ENCODE peak calls at places on chromosomes 1 and 21, in five cellular contexts. J is OCI-LY7, W is body of pancreas, V is IMR-90, R is tibial artery. Y is an unnamed sample. For H3K36me3, the result is how much of the 10 kb centered on the place peaks cover.

GRCh38 chr1:3174487-3175247 is 105.7 kb downstream of the PRDM16 start:
- DNase-seq in J (no peak), W (peak), V (no peak), R (peak), Y (peak)

GRCh38 chr1:247681288-247681897 is 1.9 kb upstream of the OR13G1 start:
- DNase-seq in J (peak), W (peak), V (peak), R (no peak), Y (no peak)

GRCh38 chr1:198647055-198647454 is 8.2 kb downstream of the PTPRC start:
- DNase-seq in J (no peak), W (no peak), V (no peak), R (no peak), Y (no peak)

GRCh38 chr1:90198616-90199015 is 203.7 kb downstream of the ZNF326 start:
- DNase-seq in J (no peak), W (no peak), V (no peak), R (no peak), Y (no peak)

GRCh38 chr1:62991152-62991551 is 207.2 kb downstream of the ATG4C start:
- DNase-seq in J (no peak), W (no peak), V (no peak), R (no peak), Y (no peak)

GRCh38 chr1:50308883-50309282 is 114.4 kb downstream of the DMRTA2 start:
- DNase-seq in J (peak), W (peak), V (peak), R (no peak), Y (no peak)

GRCh38 chr1:32273389-32274208 is 18.3 kb upstream of the HDAC1 start:
- DNase-seq in J (peak), W (no peak), V (peak), R (no peak), Y (no peak)

GRCh38 chr1:5907966-5908365 is 84.3 kb downstream of the NPHP4 start:
- DNase-seq in J (no peak), W (no peak), V (no peak), R (peak), Y (no peak)

GRCh38 chr21:45996311-45997204 is 15.0 kb downstream of the COL6A1 start:
- DNase-seq in J (no peak), W (peak), V (no peak), R (peak), Y (peak)

GRCh38 chr1:214027498-214027897 is 39.7 kb downstream of the PROX1 start:
- DNase-seq in J (no peak), W (peak), V (no peak), R (no peak), Y (no peak)

GRCh38 chr1:64163972-64164371 is 39.5 kb upstream of the UBE2U start:
- DNase-seq in J (no peak), W (no peak), V (peak), R (no peak), Y (no peak)

GRCh38 chr1:94020764-94021579 is 100.0 kb downstream of the ABCA4 start:
- DNase-seq in J (no peak), W (no peak), V (peak), R (no peak), Y (peak)

GRCh38 chr1:101567582-101568189 is 330.9 kb downstream of the S1PR1 start:
- DNase-seq in J (peak), W (peak), V (peak), R (no peak), Y (peak)

GRCh38 chr1:24047101-24047459 is 64.9 kb downstream of the MYOM3 start:
- DNase-seq in J (no peak), W (no peak), V (peak), R (peak), Y (no peak)

GRCh38 chr1:240399381-240399780 is 212.6 kb downstream of the GREM2 start:
- DNase-seq in J (no peak), W (peak), V (peak), R (no peak), Y (no peak)

GRCh38 chr1:40612345-40612831 is 53.1 kb downstream of the RIMS3 start:
- DNase-seq in J (peak), W (peak), V (peak), R (no peak), Y (peak)

GRCh38 chr1:230085178-230085515 is 18.1 kb downstream of the GALNT2 start:
- DNase-seq in J (no peak), W (no peak), V (no peak), R (no peak), Y (no peak)

GRCh38 chr21:36744560-36745231 is 45.8 kb downstream of the SIM2 start:
- DNase-seq in J (no peak), W (peak), V (no peak), R (no peak), Y (no peak)

GRCh38 chr21:16113052-16113715 is 383.4 kb downstream of the USP25 start:
- DNase-seq in J (no peak), W (no peak), V (peak), R (no peak), Y (no peak)

GRCh38 chr1:65812065-65812464 is 19.4 kb downstream of the PDE4B start:
- DNase-seq in J (no peak), W (peak), V (peak), R (no peak), Y (peak)

GRCh38 chr1:196910208-196910607 is 22.4 kb downstream of the CFHR4 start:
- DNase-seq in J (no peak), W (no peak), V (peak), R (no peak), Y (no peak)

GRCh38 chr1:53075206-53075605 is 13.2 kb downstream of the PODN start:
- DNase-seq in J (no peak), W (no peak), V (no peak), R (peak), Y (peak)

GRCh38 chr1:211951856-211952255 is 83.5 kb downstream of the INTS7 start:
- DNase-seq in J (no peak), W (no peak), V (peak), R (no peak), Y (no peak)

GRCh38 chr1:53896673-53897229 is 2.8 kb downstream of the DIO1 start:
- DNase-seq in J (no peak), W (no peak), V (peak), R (peak), Y (no peak)

GRCh38 chr1:186557147-186557777 is 96.3 kb upstream of the PDC start:
- DNase-seq in J (no peak), W (no peak), V (no peak), R (no peak), Y (no peak)

GRCh38 chr1:12001996-12002493 is 17.3 kb upstream of the MIIP start:
- DNase-seq in J (no peak), W (no peak), V (no peak), R (no peak), Y (no peak)

GRCh38 chr1:26034504-26035202 is 11.3 kb downstream of the SLC30A2 start:
- DNase-seq in J (no peak), W (peak), V (no peak), R (no peak), Y (no peak)

GRCh38 chr1:26035959-26036755 is 9.8 kb downstream of the SLC30A2 start:
- DNase-seq in J (peak), W (peak), V (peak), R (peak), Y (peak)

GRCh38 chr1:26036756-26037281 is 9.1 kb downstream of the SLC30A2 start:
- DNase-seq in J (no peak), W (no peak), V (no peak), R (no peak), Y (no peak)

GRCh38 chr1:26037904-26038303 is 8.0 kb downstream of the SLC30A2 start:
- DNase-seq in J (no peak), W (no peak), V (no peak), R (no peak), Y (no peak)

GRCh38 chr1:26035203-26035958 is 10.5 kb downstream of the SLC30A2 start:
- DNase-seq in J (peak), W (peak), V (peak), R (peak), Y (peak)
- TF ChIP-seq CTCF in J (peak), W (no peak), V (no peak), R (no peak), Y (no peak)

DNA sequence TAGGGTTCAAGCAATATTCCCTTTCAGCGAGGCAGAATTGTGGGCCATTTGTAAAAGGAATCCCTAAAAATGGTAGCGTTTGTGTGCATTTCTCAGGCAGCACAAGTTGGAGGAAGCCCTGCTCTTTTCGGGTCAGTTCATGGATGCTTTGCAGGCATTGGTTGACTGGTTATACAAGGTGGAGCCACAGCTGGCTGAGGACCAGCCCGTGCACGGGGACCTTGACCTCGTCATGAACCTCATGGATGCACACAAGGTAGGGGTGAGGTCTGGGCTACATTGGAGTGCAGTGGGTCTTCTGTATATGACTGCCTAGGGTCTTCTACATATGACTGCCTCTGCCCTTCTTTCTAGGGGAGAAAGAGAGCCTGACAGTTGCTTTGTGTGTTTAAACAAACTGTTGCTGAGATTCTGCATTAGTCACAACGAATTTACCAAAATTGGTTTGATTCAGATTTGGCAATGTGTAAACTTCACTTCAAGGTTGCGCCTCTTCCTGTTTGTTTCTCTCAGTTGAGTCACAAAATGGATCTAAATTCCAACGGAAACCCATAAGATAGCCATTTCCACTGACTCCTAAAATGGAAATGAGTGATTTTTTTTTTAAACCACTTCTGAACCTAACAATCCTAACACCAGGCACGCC is 40.4 kb upstream of the BMP8A start:
- DNase-seq in J (no peak), W (no peak), V (peak), R (no peak), Y (no peak)
- H3K36me3 ChIP-seq in J (half or more), W (under half), V (half or more), R (half or more), Y (under half)

GRCh38 chr1:225572422-225572821 is 80.5 kb downstream of the ENAH start:
- DNase-seq in J (no peak), W (no peak), V (peak), R (no peak), Y (no peak)

GRCh38 chr1:225573216-225573615 is 79.7 kb downstream of the ENAH start:
- DNase-seq in J (no peak), W (no peak), V (no peak), R (no peak), Y (no peak)

GRCh38 chr1:225565845-225566244 is 87.1 kb downstream of the ENAH start:
- DNase-seq in J (no peak), W (peak), V (no peak), R (no peak), Y (no peak)

DNA sequence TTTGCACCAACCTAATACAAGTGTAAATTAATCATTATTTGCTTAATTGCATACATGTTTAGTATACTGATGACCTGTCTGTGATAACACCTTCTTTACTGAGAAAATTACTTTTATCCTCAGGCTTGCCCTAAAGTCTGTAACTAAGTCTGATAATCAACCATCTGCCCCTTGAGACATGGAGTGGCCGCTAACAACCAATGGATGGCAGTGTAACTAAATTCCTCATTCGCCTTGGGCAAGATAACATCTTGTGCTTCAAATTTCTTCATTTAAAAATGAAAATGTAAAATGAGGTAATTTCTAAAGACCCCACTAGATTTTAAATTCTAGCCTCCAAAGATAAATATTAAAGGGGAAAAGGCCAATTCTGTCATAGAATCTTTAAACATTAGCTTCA is 85.1 kb downstream of the ENAH start:
- DNase-seq in J (peak), W (no peak), V (no peak), R (no peak), Y (no peak)
- TF ChIP-seq CTCF in J (peak), W (peak), V (peak), R (no peak), Y (no peak)

GRCh38 chr1:151292207-151293030 is 10.3 kb downstream of the ZNF687 start:
- DNase-seq in J (no peak), W (no peak), V (no peak), R (no peak), Y (no peak)
- H3K36me3 ChIP-seq in J (half or more), W (under half), V (half or more), R (half or more), Y (half or more)

GRCh38 chr21:34073749-34074282 is 438 bp downstream of the MRPS6 start:
- DNase-seq in J (peak), W (no peak), V (no peak), R (no peak), Y (peak)

GRCh38 chr21:34073032-34073748 is at the start of the genes MRPS6 and SLC5A3:
- DNase-seq in J (peak), W (peak), V (peak), R (peak), Y (peak)

GRCh38 chr21:34075760-34076159 is 2.4 kb downstream of the MRPS6 start:
- DNase-seq in J (no peak), W (no peak), V (no peak), R (no peak), Y (no peak)

GRCh38 chr21:34075099-34075425 is 1.7 kb downstream of the MRPS6 start:
- DNase-seq in J (no peak), W (no peak), V (no peak), R (no peak), Y (no peak)

GRCh38 chr21:34074283-34075098 is 1.1 kb downstream of the MRPS6 start:
- DNase-seq in J (peak), W (no peak), V (no peak), R (no peak), Y (no peak)
- TF ChIP-seq CTCF in J (no peak), W (no peak), V (no peak), R (no peak), Y (no peak)

GRCh38 chr1:154404511-154404931 is 622 bp upstream of the IL6R start:
- DNase-seq in J (no peak), W (no peak), V (no peak), R (peak), Y (no peak)

GRCh38 chr1:154407021-154407865 is 2.1 kb downstream of the IL6R start:
- DNase-seq in J (peak), W (peak), V (no peak), R (peak), Y (peak)

GRCh38 chr1:154404984-154405761 is at the start of gene IL6R:
- DNase-seq in J (peak), W (peak), V (peak), R (peak), Y (peak)

GRCh38 chr1:154406572-154406879 is 1.4 kb downstream of the IL6R start:
- DNase-seq in J (no peak), W (no peak), V (no peak), R (no peak), Y (no peak)

DNA sequence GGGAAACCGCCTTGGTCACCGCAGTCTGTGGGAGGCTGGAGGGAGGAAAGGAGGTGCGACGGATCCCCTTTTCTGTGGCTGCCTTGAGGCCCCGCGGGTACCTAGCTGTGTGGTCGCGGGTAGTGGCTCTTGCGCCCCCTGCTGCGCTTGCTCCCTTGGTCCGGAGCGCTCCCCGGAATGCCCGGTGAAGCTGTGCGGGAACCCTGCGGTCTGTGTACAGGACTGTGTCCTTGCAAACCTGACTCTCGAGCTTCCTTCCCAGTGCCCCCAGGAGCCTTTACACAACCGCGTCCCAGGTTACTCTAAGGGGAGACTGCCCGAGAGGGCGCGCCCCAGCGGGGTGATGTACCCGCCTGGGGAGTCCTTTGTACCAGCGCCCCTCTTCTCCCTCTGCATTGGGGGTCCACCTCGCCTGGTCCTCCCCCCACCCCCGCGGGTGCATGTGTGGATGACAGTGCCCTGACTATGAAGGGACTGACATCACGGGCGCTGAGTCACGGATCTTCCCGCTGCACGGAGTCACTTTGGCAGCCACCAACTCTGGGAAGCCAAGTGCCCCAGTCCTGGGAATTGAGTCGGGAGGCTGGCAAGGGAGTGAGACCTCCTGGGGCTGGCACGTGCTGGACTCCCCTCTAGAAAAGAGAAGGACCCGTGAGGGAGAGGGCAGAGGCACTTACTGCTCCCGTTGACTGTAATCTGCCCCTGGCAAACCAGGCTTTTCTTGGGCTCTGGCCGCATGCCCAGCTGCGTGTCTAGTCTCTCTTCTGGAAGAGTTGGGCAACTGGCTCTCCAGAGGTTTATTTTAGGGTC is 824 bp downstream of the IL6R start:
- DNase-seq in J (peak), W (peak), V (peak), R (peak), Y (peak)
- H3K36me3 ChIP-seq in J (under half), W (under half), V (under half), R (under half), Y (under half)

DNA sequence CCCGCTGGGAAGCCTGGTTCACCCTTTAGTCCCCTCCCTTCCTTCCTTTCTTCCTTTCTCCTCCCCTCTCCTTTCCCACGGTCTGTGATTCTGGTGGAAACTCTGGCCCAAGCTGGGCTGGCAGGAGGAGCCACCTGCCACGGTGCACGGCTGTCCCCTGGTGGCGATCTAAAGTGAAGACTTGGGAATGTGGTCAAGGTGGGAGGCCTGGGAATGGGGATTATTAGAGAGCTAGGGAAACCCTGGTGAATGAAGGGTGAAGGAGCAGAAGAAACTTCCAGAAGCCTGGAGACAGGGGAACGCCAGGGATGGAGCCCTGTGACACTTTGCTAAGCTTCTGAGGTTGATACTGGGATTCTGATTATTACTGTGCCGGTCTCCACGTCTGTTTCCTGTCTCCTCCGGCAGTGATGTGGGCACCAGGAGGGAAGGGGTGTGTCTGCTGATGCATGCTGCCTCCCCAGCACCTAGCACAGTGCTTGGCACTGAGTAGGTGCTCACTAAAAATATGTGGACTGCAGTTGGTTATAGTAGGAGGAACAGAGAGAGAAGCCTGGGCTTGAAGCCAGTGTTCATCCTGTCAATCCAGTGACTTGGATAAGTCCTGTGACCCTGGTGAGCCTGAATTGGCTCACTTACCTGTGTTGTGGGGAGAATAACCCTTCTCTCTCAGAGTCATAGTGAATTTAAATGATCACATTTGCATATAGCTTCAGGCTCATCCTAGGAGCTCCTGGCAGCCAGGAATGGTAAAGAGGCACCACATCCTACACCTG is 71.2 kb upstream of the NBPF3 start:
- DNase-seq in J (peak), W (peak), V (peak), R (peak), Y (peak)
- TF ChIP-seq CTCF in J (peak), W (peak), V (peak), R (peak), Y (peak)

Y was measured in left lung.